ENCODE peak calls at places on chromosome 3, in five cellular contexts. R, M, Z, L and A are unnamed samples.

GRCh38 chr3:66140763-66141372 is 79.9 kb upstream of the SLC25A26 start:
- DNase-seq in R (no peak), M (no peak), Z (no peak), L (peak; percentile 57), A (no peak)

GRCh38 chr3:111277226-111277625 is 205.6 kb downstream of the NECTIN3 start:
- DNase-seq in R (no peak), M (no peak), Z (no peak), L (peak; percentile 20), A (peak; percentile 34)

GRCh38 chr3:122890077-122890484 is 95.2 kb downstream of the SLC49A4 start:
- DNase-seq in R (no peak), M (no peak), Z (peak; percentile 33), L (peak; percentile 94), A (peak; percentile 29)

GRCh38 chr3:35817212-35817611 is 177.9 kb downstream of the ARPP21 start:
- DNase-seq in R (no peak), M (no peak), Z (no peak), L (no peak), A (no peak)

GRCh38 chr3:133192363-133192945 is 154.3 kb downstream of the TMEM108 start:
- DNase-seq in R (no peak), M (no peak), Z (no peak), L (no peak), A (no peak)

GRCh38 chr3:69051796-69052566 is at the start of gene TMF1:
- DNase-seq in R (peak; percentile 39), M (peak; percentile 99), Z (peak; percentile 99), L (peak; percentile 98), A (peak; percentile 98)

GRCh38 chr3:194364652-194365434 is 4.7 kb downstream of the LRRC15 start:
- DNase-seq in R (no peak), M (no peak), Z (peak; percentile 36), L (no peak), A (peak; percentile 60)

GRCh38 chr3:31634485-31634884 is 101.8 kb downstream of the STT3B start:
- DNase-seq in R (no peak), M (no peak), Z (no peak), L (peak; percentile 65), A (no peak)

GRCh38 chr3:87350367-87351199 is 74.2 kb upstream of the POU1F1 start:
- DNase-seq in R (no peak), M (no peak), Z (no peak), L (peak; percentile 38), A (peak; percentile 15)

GRCh38 chr3:138476526-138476925 is 42.1 kb downstream of the ESYT3 start:
- DNase-seq in R (no peak), M (no peak), Z (no peak), L (no peak), A (no peak)

GRCh38 chr3:151443583-151443982 is 17.3 kb downstream of the IGSF10 start:
- DNase-seq in R (no peak), M (no peak), Z (no peak), L (no peak), A (no peak)

GRCh38 chr3:51190199-51190598 is 194.9 kb upstream of the MANF start:
- DNase-seq in R (no peak), M (no peak), Z (no peak), L (no peak), A (no peak)

GRCh38 chr3:186964629-186965028 is 34.3 kb downstream of the ST6GAL1 start:
- DNase-seq in R (no peak), M (no peak), Z (no peak), L (no peak), A (no peak)

GRCh38 chr3:145243875-145244274 is 917.1 kb downstream of the PLOD2 start:
- DNase-seq in R (no peak), M (no peak), Z (no peak), L (peak; percentile 69), A (peak; percentile 92)

GRCh38 chr3:74079961-74080562 is 455.3 kb upstream of the PDZRN3 start:
- DNase-seq in R (no peak), M (no peak), Z (no peak), L (no peak), A (no peak)

GRCh38 chr3:149198611-149199010 is 23.0 kb downstream of the CP start:
- DNase-seq in R (no peak), M (no peak), Z (no peak), L (no peak), A (no peak)

GRCh38 chr3:107684431-107684925 is 161.7 kb downstream of the BBX start:
- DNase-seq in R (no peak), M (no peak), Z (no peak), L (no peak), A (no peak)

GRCh38 chr3:184582583-184582982 is 21.0 kb downstream of the EPHB3 start:
- DNase-seq in R (no peak), M (no peak), Z (peak; percentile 75), L (no peak), A (no peak)

GRCh38 chr3:141240290-141241247 is 8.9 kb downstream of the PXYLP1 start:
- DNase-seq in R (no peak), M (no peak), Z (no peak), L (peak; percentile 61), A (peak; percentile 53)

GRCh38 chr3:33187368-33187634 is 31.3 kb downstream of the SUSD5 start:
- DNase-seq in R (no peak), M (no peak), Z (no peak), L (no peak), A (peak; percentile 8)

GRCh38 chr3:78314327-78314726 is 1274.4 kb downstream of the ROBO2 start:
- DNase-seq in R (no peak), M (no peak), Z (no peak), L (no peak), A (no peak)

GRCh38 chr3:113136071-113136470 is 75.3 kb upstream of the BOC start:
- DNase-seq in R (no peak), M (no peak), Z (no peak), L (peak; percentile 17), A (no peak)
- TF ChIP-seq CTCF in R (peak; percentile 57), M (peak; percentile 38), Z (peak; percentile 50), L (peak; percentile 47), A (peak; percentile 43)

DNA sequence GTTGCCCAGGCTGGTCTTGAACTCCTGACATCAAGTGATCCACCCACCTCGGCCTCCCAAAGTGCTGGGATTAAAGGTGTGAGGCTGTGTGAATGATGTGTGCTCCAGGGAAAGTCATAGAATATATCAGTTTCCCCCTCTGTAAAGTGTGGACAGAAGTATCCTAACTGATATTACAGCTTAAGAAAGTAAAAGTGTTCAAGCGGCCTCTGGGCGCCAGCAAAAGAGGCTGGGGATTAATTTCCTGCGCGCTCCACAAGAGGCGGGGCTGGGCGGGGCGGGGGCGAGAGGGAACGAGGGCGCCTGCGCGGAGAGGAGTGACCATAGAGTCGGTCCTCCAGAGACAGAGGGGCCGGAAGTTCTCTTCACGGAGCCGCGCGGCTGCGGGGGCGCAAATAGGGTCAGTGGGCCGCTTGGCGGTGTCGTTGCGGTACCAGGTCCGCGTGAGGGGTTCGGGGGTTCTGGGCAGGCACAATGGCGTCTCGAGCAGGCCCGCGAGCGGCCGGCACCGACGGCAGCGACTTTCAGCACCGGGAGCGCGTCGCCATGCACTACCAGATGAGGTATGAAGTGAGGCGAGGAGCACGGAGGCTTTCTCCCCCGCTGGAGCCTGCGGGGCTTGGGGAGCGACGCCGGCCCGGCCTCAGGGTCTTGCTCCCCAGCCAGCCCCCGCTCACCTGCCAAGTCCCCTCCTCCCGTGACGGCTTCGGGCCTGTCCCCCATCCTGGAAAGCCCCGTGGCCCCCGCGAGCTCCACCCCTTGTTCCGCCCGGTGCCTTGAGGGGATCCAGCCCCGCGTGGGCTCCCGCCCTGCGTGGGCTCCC is at the start of gene JAGN1:
- DNase-seq in R (peak; percentile 58), M (peak; percentile 95), Z (peak; percentile 91), L (peak; percentile 84), A (peak; percentile 70)
- TF ChIP-seq CTCF in R (no peak), M (no peak), Z (no peak), L (no peak), A (no peak)

GRCh38 chr3:197343111-197343510 is 44.7 kb upstream of the DLG1 start:
- DNase-seq in R (no peak), M (no peak), Z (no peak), L (no peak), A (no peak)
- TF ChIP-seq CTCF in R (no peak), M (no peak), Z (no peak), L (no peak), A (no peak)

GRCh38 chr3:10116138-10116460 is 624 bp downstream of the BRK1 start:
- DNase-seq in R (no peak), M (no peak), Z (no peak), L (peak; percentile 43), A (no peak)
- TF ChIP-seq CTCF in R (no peak), M (no peak), Z (no peak), L (no peak), A (no peak)